ENCODE peak calls at places on chromosomes 12 and 14, in five cellular contexts. P is mucosa of gallbladder; C is stimulated activated CD4-positive, alpha-beta T cell treated with anti-CD3 and anti-CD28 coated beads, Interleukin-12 subunit alpha, Interleukin-12 subunit beta, amount 100 ng/mL, for 48 hours; T is right atrium auricular region; J is astrocyte. X is an unnamed sample.

GRCh38 chr12:90757957-90758356 is 197.0 kb downstream of the CCER1 start:
- DNase-seq in T (no peak), P (no peak), J (no peak), C (no peak), X (no peak)

GRCh38 chr12:15152456-15152855 is 68.8 kb downstream of the RERG start:
- DNase-seq in C (no peak), T (no peak), P (no peak), J (no peak), X (no peak)

GRCh38 chr12:32089156-32089950 is 17.3 kb upstream of the BICD1 start:
- DNase-seq in T (no peak), J (no peak), P (no peak), C (no peak), X (no peak)

GRCh38 chr12:124321556-124322270 is 26.8 kb downstream of the RFLNA start:
- DNase-seq in P (no peak), J (peak), T (no peak), C (no peak), X (no peak)

GRCh38 chr12:9673404-9674225 is 4.1 kb downstream of the CLEC2D start:
- DNase-seq in C (peak), J (peak), P (peak), T (no peak), X (peak)

GRCh38 chr12:63905523-63905922 is 61.0 kb downstream of the SRGAP1 start:
- DNase-seq in J (no peak), C (no peak), P (no peak), T (no peak), X (no peak)

GRCh38 chr14:99552572-99553216 is 51.3 kb downstream of the CCDC85C start:
- DNase-seq in J (no peak), T (no peak), C (no peak), P (peak), X (no peak)

GRCh38 chr12:116164263-116164817 is 113.2 kb downstream of the MED13L start:
- DNase-seq in C (no peak), T (no peak), P (no peak), J (peak), X (no peak)

GRCh38 chr12:113781415-113782198 is 184.5 kb downstream of the RBM19 start:
- DNase-seq in J (peak), C (no peak), T (no peak), P (no peak), X (no peak)

GRCh38 chr12:19869413-19869812 is 430.1 kb downstream of the AEBP2 start:
- DNase-seq in T (no peak), C (no peak), J (peak), P (no peak), X (no peak)

GRCh38 chr12:81021834-81022233 is 56.0 kb upstream of the ACSS3 start:
- DNase-seq in C (no peak), J (peak), T (no peak), P (no peak), X (no peak)

GRCh38 chr14:54567224-54567633 is 301 bp downstream of the SAMD4A start:
- DNase-seq in T (no peak), P (peak), J (peak), C (no peak), X (no peak)

GRCh38 chr12:49536526-49537195 is 2.2 kb upstream of the KCNH3 start:
- DNase-seq in P (no peak), T (no peak), C (no peak), J (no peak), X (no peak)

X was measured in activated effector memory CD4-positive, alpha-beta T cell treated with Interleukin-2 at 50 U/mL for 16 hours.